ENCODE peak calls at places on chromosomes 4 and X, in five cellular contexts. One of them, this sample, is unnamed.

GRCh38 chrX:57070185-57070984 is 51.0 kb downstream of the SPIN2B start:
- DNase-seq in astrocyte of the spinal cord: no peak
- DNase-seq in progenitor cell of endocrine pancreas: no peak
- DNase-seq in central memory CD4-positive, alpha-beta T cell: no peak
- DNase-seq in activated CD4-positive, CD25-positive, alpha-beta regulatory T cell treated with anti-CD3 and anti-CD28 coated beads, Interleukin-2, amount 50 U/mL, for 72 hours: no peak
- DNase-seq in this sample: no peak

GRCh38 chr4:15239866-15240265 is 188.0 kb upstream of the C1QTNF7 start:
- DNase-seq in astrocyte of the spinal cord: peak; percentile 50
- DNase-seq in progenitor cell of endocrine pancreas: no peak
- DNase-seq in central memory CD4-positive, alpha-beta T cell: no peak
- DNase-seq in activated CD4-positive, CD25-positive, alpha-beta regulatory T cell treated with anti-CD3 and anti-CD28 coated beads, Interleukin-2, amount 50 U/mL, for 72 hours: no peak
- DNase-seq in this sample: peak; percentile 36

GRCh38 chr4:71680706-71681105 is 103.2 kb downstream of the GC start:
- DNase-seq in astrocyte of the spinal cord: no peak
- DNase-seq in progenitor cell of endocrine pancreas: no peak
- DNase-seq in central memory CD4-positive, alpha-beta T cell: no peak
- DNase-seq in activated CD4-positive, CD25-positive, alpha-beta regulatory T cell treated with anti-CD3 and anti-CD28 coated beads, Interleukin-2, amount 50 U/mL, for 72 hours: no peak
- DNase-seq in this sample: no peak

GRCh38 chr4:47071863-47072441 is 40.6 kb downstream of the GABRB1 start:
- DNase-seq in astrocyte of the spinal cord: peak; percentile 84
- DNase-seq in progenitor cell of endocrine pancreas: no peak
- DNase-seq in central memory CD4-positive, alpha-beta T cell: no peak
- DNase-seq in activated CD4-positive, CD25-positive, alpha-beta regulatory T cell treated with anti-CD3 and anti-CD28 coated beads, Interleukin-2, amount 50 U/mL, for 72 hours: no peak
- DNase-seq in this sample: peak; percentile 59

GRCh38 chrX:16788477-16788876 is 2.2 kb downstream of the TXLNG start:
- DNase-seq in astrocyte of the spinal cord: no peak
- DNase-seq in progenitor cell of endocrine pancreas: no peak
- DNase-seq in central memory CD4-positive, alpha-beta T cell: no peak
- DNase-seq in activated CD4-positive, CD25-positive, alpha-beta regulatory T cell treated with anti-CD3 and anti-CD28 coated beads, Interleukin-2, amount 50 U/mL, for 72 hours: no peak
- DNase-seq in this sample: peak; percentile 42

GRCh38 chr4:123037809-123038208 is 115.4 kb upstream of the NUDT6 start:
- DNase-seq in astrocyte of the spinal cord: peak; percentile 68
- DNase-seq in progenitor cell of endocrine pancreas: no peak
- DNase-seq in central memory CD4-positive, alpha-beta T cell: no peak
- DNase-seq in activated CD4-positive, CD25-positive, alpha-beta regulatory T cell treated with anti-CD3 and anti-CD28 coated beads, Interleukin-2, amount 50 U/mL, for 72 hours: no peak
- DNase-seq in this sample: peak; percentile 73

GRCh38 chr4:177974461-177974860 is 532.2 kb upstream of the AGA start:
- DNase-seq in astrocyte of the spinal cord: no peak
- DNase-seq in progenitor cell of endocrine pancreas: no peak
- DNase-seq in central memory CD4-positive, alpha-beta T cell: no peak
- DNase-seq in activated CD4-positive, CD25-positive, alpha-beta regulatory T cell treated with anti-CD3 and anti-CD28 coated beads, Interleukin-2, amount 50 U/mL, for 72 hours: no peak
- DNase-seq in this sample: peak; percentile 16

GRCh38 chrX:37993857-37994619 is 12.3 kb upstream of the SYTL5 start:
- DNase-seq in astrocyte of the spinal cord: no peak
- DNase-seq in progenitor cell of endocrine pancreas: no peak
- DNase-seq in central memory CD4-positive, alpha-beta T cell: peak; percentile 27
- DNase-seq in activated CD4-positive, CD25-positive, alpha-beta regulatory T cell treated with anti-CD3 and anti-CD28 coated beads, Interleukin-2, amount 50 U/mL, for 72 hours: no peak
- DNase-seq in this sample: no peak

GRCh38 chr4:23113104-23113503 is 420.4 kb downstream of the GBA3 start:
- DNase-seq in astrocyte of the spinal cord: no peak
- DNase-seq in progenitor cell of endocrine pancreas: no peak
- DNase-seq in central memory CD4-positive, alpha-beta T cell: no peak
- DNase-seq in activated CD4-positive, CD25-positive, alpha-beta regulatory T cell treated with anti-CD3 and anti-CD28 coated beads, Interleukin-2, amount 50 U/mL, for 72 hours: no peak
- DNase-seq in this sample: no peak

GRCh38 chr4:37605843-37606565 is 80.2 kb downstream of the RELL1 start:
- DNase-seq in astrocyte of the spinal cord: no peak
- DNase-seq in progenitor cell of endocrine pancreas: no peak
- DNase-seq in central memory CD4-positive, alpha-beta T cell: no peak
- DNase-seq in activated CD4-positive, CD25-positive, alpha-beta regulatory T cell treated with anti-CD3 and anti-CD28 coated beads, Interleukin-2, amount 50 U/mL, for 72 hours: no peak
- DNase-seq in this sample: no peak

GRCh38 chrX:39985551-39985950 is 112.2 kb downstream of the BCOR start:
- DNase-seq in astrocyte of the spinal cord: no peak
- DNase-seq in progenitor cell of endocrine pancreas: no peak
- DNase-seq in central memory CD4-positive, alpha-beta T cell: no peak
- DNase-seq in activated CD4-positive, CD25-positive, alpha-beta regulatory T cell treated with anti-CD3 and anti-CD28 coated beads, Interleukin-2, amount 50 U/mL, for 72 hours: no peak
- DNase-seq in this sample: no peak

GRCh38 chrX:110086916-110087484 is 84.1 kb downstream of the TMEM164 start:
- DNase-seq in astrocyte of the spinal cord: peak; percentile 87
- DNase-seq in progenitor cell of endocrine pancreas: no peak
- DNase-seq in central memory CD4-positive, alpha-beta T cell: no peak
- DNase-seq in activated CD4-positive, CD25-positive, alpha-beta regulatory T cell treated with anti-CD3 and anti-CD28 coated beads, Interleukin-2, amount 50 U/mL, for 72 hours: no peak
- DNase-seq in this sample: peak; percentile 95

GRCh38 chr4:56465599-56466295 is 1.7 kb upstream of the SRP72 start:
- DNase-seq in astrocyte of the spinal cord: no peak
- DNase-seq in progenitor cell of endocrine pancreas: no peak
- DNase-seq in central memory CD4-positive, alpha-beta T cell: no peak
- DNase-seq in activated CD4-positive, CD25-positive, alpha-beta regulatory T cell treated with anti-CD3 and anti-CD28 coated beads, Interleukin-2, amount 50 U/mL, for 72 hours: no peak
- DNase-seq in this sample: peak; percentile 30

GRCh38 chr4:144611850-144612249 is 34.1 kb upstream of the HHIP start:
- DNase-seq in astrocyte of the spinal cord: no peak
- DNase-seq in progenitor cell of endocrine pancreas: no peak
- DNase-seq in central memory CD4-positive, alpha-beta T cell: no peak
- DNase-seq in activated CD4-positive, CD25-positive, alpha-beta regulatory T cell treated with anti-CD3 and anti-CD28 coated beads, Interleukin-2, amount 50 U/mL, for 72 hours: no peak
- DNase-seq in this sample: peak; percentile 42

GRCh38 chr4:145061325-145061920 is 36.6 kb downstream of the ANAPC10 start:
- DNase-seq in astrocyte of the spinal cord: peak; percentile 73
- DNase-seq in progenitor cell of endocrine pancreas: no peak
- DNase-seq in central memory CD4-positive, alpha-beta T cell: peak; percentile 26
- DNase-seq in activated CD4-positive, CD25-positive, alpha-beta regulatory T cell treated with anti-CD3 and anti-CD28 coated beads, Interleukin-2, amount 50 U/mL, for 72 hours: no peak
- DNase-seq in this sample: peak; percentile 61

GRCh38 chr4:18568600-18568999 is 547.0 kb upstream of the LCORL start:
- DNase-seq in astrocyte of the spinal cord: no peak
- DNase-seq in progenitor cell of endocrine pancreas: no peak
- DNase-seq in central memory CD4-positive, alpha-beta T cell: no peak
- DNase-seq in activated CD4-positive, CD25-positive, alpha-beta regulatory T cell treated with anti-CD3 and anti-CD28 coated beads, Interleukin-2, amount 50 U/mL, for 72 hours: no peak
- DNase-seq in this sample: no peak

GRCh38 chr4:15077969-15078368 is 75.7 kb downstream of the CPEB2 start:
- DNase-seq in astrocyte of the spinal cord: peak; percentile 74
- DNase-seq in progenitor cell of endocrine pancreas: no peak
- DNase-seq in central memory CD4-positive, alpha-beta T cell: no peak
- DNase-seq in activated CD4-positive, CD25-positive, alpha-beta regulatory T cell treated with anti-CD3 and anti-CD28 coated beads, Interleukin-2, amount 50 U/mL, for 72 hours: no peak
- DNase-seq in this sample: peak; percentile 96

GRCh38 chr4:140609548-140610425 is 41.0 kb upstream of the UCP1 start:
- DNase-seq in astrocyte of the spinal cord: peak; percentile 61
- DNase-seq in progenitor cell of endocrine pancreas: no peak
- DNase-seq in central memory CD4-positive, alpha-beta T cell: peak; percentile 3
- DNase-seq in activated CD4-positive, CD25-positive, alpha-beta regulatory T cell treated with anti-CD3 and anti-CD28 coated beads, Interleukin-2, amount 50 U/mL, for 72 hours: no peak
- DNase-seq in this sample: peak; percentile 50